ENCODE peak calls at places on chromosomes 1 and 21, in five cellular contexts. B is Peyer's patch, C is stomach, Q is cardiac fibroblast, E is fibroblast of lung. Y is an unnamed sample.

GRCh38 chr21:46457801-46458314 is 833 bp upstream of the DIP2A start:
- DNase-seq in B (peak), C (peak), Q (peak), E (peak), Y (no peak)

GRCh38 chr1:176102243-176102642 is 104.8 kb downstream of the COP1 start:
- DNase-seq in B (no peak), C (no peak), Q (peak), E (peak), Y (no peak)

GRCh38 chr1:77976433-77977076 is 2.3 kb downstream of the FUBP1 start:
- DNase-seq in B (no peak), C (no peak), Q (no peak), E (no peak), Y (no peak)

GRCh38 chr1:111938536-111938935 is 50.9 kb downstream of the KCND3 start:
- DNase-seq in B (no peak), C (no peak), Q (no peak), E (no peak), Y (no peak)

GRCh38 chr21:32523463-32523862 is 61.9 kb downstream of the TCP10L start:
- DNase-seq in B (no peak), C (no peak), Q (no peak), E (no peak), Y (no peak)

GRCh38 chr1:30986755-30987154 is 78.2 kb upstream of the SDC3 start:
- DNase-seq in B (no peak), C (no peak), Q (no peak), E (no peak), Y (no peak)

GRCh38 chr1:14713077-14713476 is 114.6 kb downstream of the KAZN start:
- DNase-seq in B (no peak), C (no peak), Q (no peak), E (no peak), Y (no peak)

GRCh38 chr1:202186327-202186726 is 7.3 kb upstream of the LGR6 start:
- DNase-seq in B (no peak), C (no peak), Q (no peak), E (no peak), Y (no peak)

GRCh38 chr1:88612783-88613182 is 71.3 kb upstream of the PKN2 start:
- DNase-seq in B (no peak), C (no peak), Q (no peak), E (no peak), Y (no peak)

GRCh38 chr1:205664399-205665108 is 15.8 kb downstream of the SLC45A3 start:
- DNase-seq in B (no peak), C (peak), Q (no peak), E (no peak), Y (no peak)

GRCh38 chr1:40593449-40594186 is 62.2 kb downstream of the ZNF684 start:
- DNase-seq in B (no peak), C (no peak), Q (no peak), E (no peak), Y (no peak)

GRCh38 chr1:198671136-198671535 is 32.3 kb downstream of the PTPRC start:
- DNase-seq in B (no peak), C (no peak), Q (no peak), E (no peak), Y (no peak)

GRCh38 chr1:93537924-93538323 is 90.0 kb downstream of the FNBP1L start:
- DNase-seq in B (no peak), C (no peak), Q (no peak), E (no peak), Y (no peak)

GRCh38 chr1:48676822-48677221 is 99.9 kb downstream of the BEND5 start:
- DNase-seq in B (no peak), C (no peak), Q (no peak), E (no peak), Y (no peak)

GRCh38 chr1:156801409-156802121 is 15.1 kb downstream of the SH2D2A start:
- DNase-seq in B (peak), C (no peak), Q (peak), E (peak), Y (no peak)
- TF ChIP-seq CTCF in B (no peak), C (no peak), Q (peak), E (peak), Y (no peak)

GRCh38 chr21:16942703-16943102 is 570.1 kb upstream of the CXADR start:
- DNase-seq in B (no peak), C (no peak), Q (peak), E (peak), Y (no peak)
- TF ChIP-seq CTCF in B (peak), C (no peak), Q (peak), E (peak), Y (no peak)

GRCh38 chr1:177926201-177926600 is 43.7 kb downstream of the SEC16B start:
- DNase-seq in B (no peak), C (no peak), Q (no peak), E (no peak), Y (no peak)

GRCh38 chr1:177932123-177932522 is 37.7 kb downstream of the SEC16B start:
- DNase-seq in B (no peak), C (no peak), Q (no peak), E (no peak), Y (no peak)

GRCh38 chr1:177927021-177927596 is 42.7 kb downstream of the SEC16B start:
- DNase-seq in B (no peak), C (no peak), Q (peak), E (peak), Y (no peak)

GRCh38 chr1:177925006-177925405 is 44.9 kb downstream of the SEC16B start:
- DNase-seq in B (no peak), C (no peak), Q (no peak), E (peak), Y (no peak)

GRCh38 chr1:177928194-177928593 is 41.7 kb downstream of the SEC16B start:
- DNase-seq in B (no peak), C (no peak), Q (no peak), E (peak), Y (no peak)
- TF ChIP-seq CTCF in B (no peak), C (no peak), Q (peak), E (peak), Y (no peak)

DNA sequence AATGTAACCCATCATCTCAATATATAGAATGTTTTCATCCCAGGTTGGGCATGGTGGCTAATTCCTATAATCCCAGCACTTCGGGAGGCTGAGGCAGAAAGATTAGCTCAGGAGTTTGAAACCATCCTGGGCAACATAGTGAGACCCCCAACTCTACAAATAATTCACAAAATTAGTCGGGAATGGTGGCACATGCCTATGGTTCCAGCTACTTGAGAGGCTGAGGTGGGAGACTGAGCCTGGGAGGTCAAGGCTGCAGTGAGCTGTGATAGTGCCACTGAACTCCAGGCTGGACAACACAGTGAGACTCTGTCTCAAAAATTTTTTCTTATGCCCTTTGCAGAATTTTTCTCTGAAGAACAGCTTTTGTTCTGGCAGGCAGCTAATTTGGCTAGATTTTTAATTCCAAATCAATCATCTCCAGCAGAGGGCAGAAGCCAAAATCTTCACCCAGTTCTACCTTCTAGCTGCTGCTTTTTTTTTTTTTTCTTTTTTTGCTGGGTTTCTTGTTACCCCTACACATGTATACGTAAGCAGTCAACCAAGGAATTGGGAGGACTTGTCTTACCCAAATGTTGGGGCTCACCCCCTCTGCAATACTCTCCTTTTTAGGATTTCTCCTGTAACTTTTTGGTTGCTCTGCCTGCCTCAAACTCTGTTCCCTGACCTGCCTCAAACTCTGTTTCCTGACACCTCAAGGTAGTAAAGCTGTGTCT is 2.7 kb upstream of the RAD54L start:
- DNase-seq in B (no peak), C (no peak), Q (peak), E (peak), Y (no peak)
- TF ChIP-seq CTCF in B (peak), C (no peak), Q (peak), E (peak), Y (peak)

GRCh38 chr1:53716150-53716549 is 22.8 kb downstream of the GLIS1 start:
- DNase-seq in B (no peak), C (no peak), Q (no peak), E (no peak), Y (no peak)

GRCh38 chr1:53717025-53717804 is 21.7 kb downstream of the GLIS1 start:
- DNase-seq in B (no peak), C (no peak), Q (no peak), E (no peak), Y (no peak)

GRCh38 chr1:53719469-53719868 is 19.5 kb downstream of the GLIS1 start:
- DNase-seq in B (no peak), C (no peak), Q (no peak), E (no peak), Y (no peak)

GRCh38 chr1:53712276-53712675 is 26.7 kb downstream of the GLIS1 start:
- DNase-seq in B (no peak), C (no peak), Q (no peak), E (no peak), Y (no peak)

DNA sequence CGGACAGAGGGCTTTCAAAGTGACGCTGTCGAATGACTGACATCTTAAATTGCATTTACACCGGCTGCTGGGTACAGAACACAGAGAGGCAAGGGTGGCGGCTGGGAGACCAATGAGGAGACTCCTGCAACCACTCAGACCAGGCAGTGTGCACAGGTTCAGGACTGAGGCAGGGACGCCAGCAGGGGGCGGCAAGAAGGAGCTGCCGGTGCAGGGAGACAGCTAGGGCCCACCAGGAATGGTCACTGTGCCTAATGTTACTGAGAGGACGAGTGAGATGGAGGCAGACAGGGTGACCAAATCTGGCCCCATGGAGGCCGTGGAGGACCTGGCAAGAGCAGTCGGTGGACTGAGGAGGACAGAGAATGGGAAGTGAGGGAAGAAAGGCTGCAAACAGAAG is 23.5 kb downstream of the GLIS1 start:
- DNase-seq in B (no peak), C (no peak), Q (peak), E (peak), Y (no peak)
- TF ChIP-seq CTCF in B (no peak), C (no peak), Q (peak), E (peak), Y (no peak)

Y was measured in CD14-positive monocyte.